ENCODE peak calls at places on chromosome 13, in ten cellular contexts. One of them, this sample, is unnamed.
A peak's percentile ranks its signal among the peaks of the same experiment; 100 is the strongest.

GRCh38 chr13:35157143-35157755 is 215.2 kb downstream of the NBEA start:
- DNase-seq in CD4-positive, alpha-beta T cell: no peak
- DNase-seq in B cell: peak; percentile 49
- DNase-seq in fibroblast of pulmonary artery: peak; percentile 81
- DNase-seq in ovary: no peak
- DNase-seq in MCF 10A: peak; percentile 73
- DNase-seq in chondrocyte: no peak
- DNase-seq in LNCaP clone FGC: peak; percentile 25
- DNase-seq in tibial nerve: no peak
- DNase-seq in heart left ventricle: peak; percentile 18
- DNase-seq in this sample: peak; percentile 25

GRCh38 chr13:88908896-88909535 is 1237.8 kb downstream of the SLITRK5 start:
- DNase-seq in heart left ventricle: no peak
- DNase-seq in tibial nerve: no peak
- DNase-seq in ovary: no peak
- DNase-seq in MCF 10A: peak; percentile 34
- DNase-seq in CD4-positive, alpha-beta T cell: no peak
- DNase-seq in LNCaP clone FGC: no peak
- DNase-seq in B cell: no peak
- DNase-seq in chondrocyte: no peak
- DNase-seq in fibroblast of pulmonary artery: no peak
- DNase-seq in this sample: no peak

GRCh38 chr13:80558074-80558473 is 217.1 kb upstream of the SPRY2 start:
- DNase-seq in ovary: no peak
- DNase-seq in MCF 10A: peak; percentile 15
- DNase-seq in chondrocyte: no peak
- DNase-seq in CD4-positive, alpha-beta T cell: no peak
- DNase-seq in B cell: no peak
- DNase-seq in heart left ventricle: no peak
- DNase-seq in fibroblast of pulmonary artery: no peak
- DNase-seq in tibial nerve: no peak
- DNase-seq in LNCaP clone FGC: no peak
- DNase-seq in this sample: no peak

GRCh38 chr13:104011505-104012270 is 945.5 kb upstream of the SLC10A2 start:
- DNase-seq in CD4-positive, alpha-beta T cell: no peak
- DNase-seq in heart left ventricle: no peak
- DNase-seq in B cell: no peak
- DNase-seq in tibial nerve: no peak
- DNase-seq in ovary: peak; percentile 43
- DNase-seq in fibroblast of pulmonary artery: no peak
- DNase-seq in MCF 10A: no peak
- DNase-seq in chondrocyte: no peak
- DNase-seq in LNCaP clone FGC: no peak
- DNase-seq in this sample: no peak

GRCh38 chr13:68176486-68176885 is 946.4 kb upstream of the PCDH9 start:
- DNase-seq in CD4-positive, alpha-beta T cell: no peak
- DNase-seq in ovary: no peak
- DNase-seq in B cell: no peak
- DNase-seq in LNCaP clone FGC: no peak
- DNase-seq in tibial nerve: no peak
- DNase-seq in chondrocyte: no peak
- DNase-seq in MCF 10A: peak; percentile 78
- DNase-seq in heart left ventricle: no peak
- DNase-seq in fibroblast of pulmonary artery: peak; percentile 73
- DNase-seq in this sample: no peak

GRCh38 chr13:27403252-27403678 is 21.2 kb upstream of the GTF3A start:
- DNase-seq in fibroblast of pulmonary artery: peak; percentile 58
- DNase-seq in ovary: no peak
- DNase-seq in B cell: no peak
- DNase-seq in chondrocyte: no peak
- DNase-seq in tibial nerve: no peak
- DNase-seq in CD4-positive, alpha-beta T cell: no peak
- DNase-seq in heart left ventricle: no peak
- DNase-seq in LNCaP clone FGC: no peak
- DNase-seq in MCF 10A: no peak
- DNase-seq in this sample: no peak

GRCh38 chr13:67574320-67575233 is 344.4 kb upstream of the PCDH9 start:
- DNase-seq in tibial nerve: no peak
- DNase-seq in fibroblast of pulmonary artery: peak; percentile 41
- DNase-seq in CD4-positive, alpha-beta T cell: no peak
- DNase-seq in ovary: no peak
- DNase-seq in MCF 10A: peak; percentile 98
- DNase-seq in LNCaP clone FGC: no peak
- DNase-seq in chondrocyte: no peak
- DNase-seq in B cell: no peak
- DNase-seq in heart left ventricle: no peak
- DNase-seq in this sample: no peak

GRCh38 chr13:73365681-73366080 is 306.9 kb downstream of the KLF5 start:
- DNase-seq in MCF 10A: peak; percentile 91
- DNase-seq in fibroblast of pulmonary artery: no peak
- DNase-seq in CD4-positive, alpha-beta T cell: no peak
- DNase-seq in B cell: no peak
- DNase-seq in tibial nerve: no peak
- DNase-seq in chondrocyte: no peak
- DNase-seq in LNCaP clone FGC: no peak
- DNase-seq in ovary: no peak
- DNase-seq in heart left ventricle: no peak
- DNase-seq in this sample: no peak

GRCh38 chr13:98374750-98375149 is 197.7 kb upstream of the RNF113B start:
- DNase-seq in CD4-positive, alpha-beta T cell: no peak
- DNase-seq in ovary: no peak
- DNase-seq in LNCaP clone FGC: no peak
- DNase-seq in tibial nerve: no peak
- DNase-seq in heart left ventricle: no peak
- DNase-seq in chondrocyte: no peak
- DNase-seq in fibroblast of pulmonary artery: no peak
- DNase-seq in MCF 10A: no peak
- DNase-seq in B cell: no peak
- DNase-seq in this sample: no peak

GRCh38 chr13:32164622-32165268 is 133.2 kb downstream of the FRY start:
- DNase-seq in ovary: no peak
- DNase-seq in LNCaP clone FGC: no peak
- DNase-seq in MCF 10A: peak; percentile 81
- DNase-seq in B cell: peak; percentile 27
- DNase-seq in heart left ventricle: peak; percentile 28
- DNase-seq in tibial nerve: no peak
- DNase-seq in CD4-positive, alpha-beta T cell: no peak
- DNase-seq in chondrocyte: no peak
- DNase-seq in fibroblast of pulmonary artery: peak; percentile 82
- DNase-seq in this sample: no peak

GRCh38 chr13:94168784-94169512 is 310.5 kb downstream of the DCT start:
- DNase-seq in tibial nerve: no peak
- DNase-seq in heart left ventricle: no peak
- DNase-seq in CD4-positive, alpha-beta T cell: no peak
- DNase-seq in B cell: no peak
- DNase-seq in fibroblast of pulmonary artery: peak; percentile 25
- DNase-seq in ovary: no peak
- DNase-seq in chondrocyte: no peak
- DNase-seq in LNCaP clone FGC: no peak
- DNase-seq in MCF 10A: peak; percentile 31
- DNase-seq in this sample: no peak

GRCh38 chr13:28492527-28493367 is 2.2 kb downstream of the FLT1 start:
- DNase-seq in fibroblast of pulmonary artery: no peak
- DNase-seq in B cell: no peak
- DNase-seq in LNCaP clone FGC: no peak
- DNase-seq in MCF 10A: no peak
- DNase-seq in chondrocyte: no peak
- DNase-seq in ovary: no peak
- DNase-seq in CD4-positive, alpha-beta T cell: no peak
- DNase-seq in heart left ventricle: no peak
- DNase-seq in tibial nerve: no peak
- DNase-seq in this sample: no peak

GRCh38 chr13:107367258-107367657 is 799.3 kb upstream of the ARGLU1 start:
- DNase-seq in LNCaP clone FGC: no peak
- DNase-seq in heart left ventricle: no peak
- DNase-seq in B cell: no peak
- DNase-seq in fibroblast of pulmonary artery: peak; percentile 30
- DNase-seq in tibial nerve: no peak
- DNase-seq in CD4-positive, alpha-beta T cell: no peak
- DNase-seq in ovary: no peak
- DNase-seq in MCF 10A: no peak
- DNase-seq in chondrocyte: no peak
- DNase-seq in this sample: no peak

GRCh38 chr13:101514695-101515275 is 62.3 kb downstream of the ITGBL1 start:
- DNase-seq in heart left ventricle: peak; percentile 13
- DNase-seq in CD4-positive, alpha-beta T cell: no peak
- DNase-seq in fibroblast of pulmonary artery: peak; percentile 76
- DNase-seq in chondrocyte: no peak
- DNase-seq in LNCaP clone FGC: peak; percentile 19
- DNase-seq in B cell: peak; percentile 54
- DNase-seq in ovary: no peak
- DNase-seq in tibial nerve: no peak
- DNase-seq in MCF 10A: peak; percentile 78
- DNase-seq in this sample: no peak

GRCh38 chr13:20721454-20722357 is 18.2 kb downstream of the IL17D start:
- DNase-seq in B cell: peak; percentile 28
- DNase-seq in LNCaP clone FGC: no peak
- DNase-seq in fibroblast of pulmonary artery: peak; percentile 60
- DNase-seq in heart left ventricle: peak; percentile 49
- DNase-seq in CD4-positive, alpha-beta T cell: no peak
- DNase-seq in ovary: peak; percentile 68
- DNase-seq in tibial nerve: no peak
- DNase-seq in chondrocyte: no peak
- DNase-seq in MCF 10A: peak; percentile 45
- DNase-seq in this sample: peak; percentile 39

GRCh38 chr13:30477346-30478235 is 11.9 kb upstream of the HMGB1 start:
- DNase-seq in MCF 10A: no peak
- DNase-seq in B cell: peak; percentile 28
- DNase-seq in chondrocyte: peak; percentile 39
- DNase-seq in CD4-positive, alpha-beta T cell: no peak
- DNase-seq in heart left ventricle: no peak
- DNase-seq in ovary: no peak
- DNase-seq in LNCaP clone FGC: no peak
- DNase-seq in fibroblast of pulmonary artery: no peak
- DNase-seq in tibial nerve: no peak
- DNase-seq in this sample: no peak

GRCh38 chr13:22198001-22198400 is 527.1 kb downstream of the FGF9 start:
- DNase-seq in fibroblast of pulmonary artery: no peak
- DNase-seq in chondrocyte: no peak
- DNase-seq in B cell: no peak
- DNase-seq in tibial nerve: no peak
- DNase-seq in MCF 10A: no peak
- DNase-seq in ovary: no peak
- DNase-seq in heart left ventricle: no peak
- DNase-seq in LNCaP clone FGC: no peak
- DNase-seq in CD4-positive, alpha-beta T cell: no peak
- DNase-seq in this sample: no peak

GRCh38 chr13:102234618-102235017 is 167.2 kb downstream of the FGF14 start:
- DNase-seq in tibial nerve: no peak
- DNase-seq in CD4-positive, alpha-beta T cell: no peak
- DNase-seq in LNCaP clone FGC: no peak
- DNase-seq in ovary: no peak
- DNase-seq in chondrocyte: no peak
- DNase-seq in MCF 10A: peak; percentile 47
- DNase-seq in fibroblast of pulmonary artery: no peak
- DNase-seq in heart left ventricle: no peak
- DNase-seq in B cell: no peak
- DNase-seq in this sample: no peak

DNA sequence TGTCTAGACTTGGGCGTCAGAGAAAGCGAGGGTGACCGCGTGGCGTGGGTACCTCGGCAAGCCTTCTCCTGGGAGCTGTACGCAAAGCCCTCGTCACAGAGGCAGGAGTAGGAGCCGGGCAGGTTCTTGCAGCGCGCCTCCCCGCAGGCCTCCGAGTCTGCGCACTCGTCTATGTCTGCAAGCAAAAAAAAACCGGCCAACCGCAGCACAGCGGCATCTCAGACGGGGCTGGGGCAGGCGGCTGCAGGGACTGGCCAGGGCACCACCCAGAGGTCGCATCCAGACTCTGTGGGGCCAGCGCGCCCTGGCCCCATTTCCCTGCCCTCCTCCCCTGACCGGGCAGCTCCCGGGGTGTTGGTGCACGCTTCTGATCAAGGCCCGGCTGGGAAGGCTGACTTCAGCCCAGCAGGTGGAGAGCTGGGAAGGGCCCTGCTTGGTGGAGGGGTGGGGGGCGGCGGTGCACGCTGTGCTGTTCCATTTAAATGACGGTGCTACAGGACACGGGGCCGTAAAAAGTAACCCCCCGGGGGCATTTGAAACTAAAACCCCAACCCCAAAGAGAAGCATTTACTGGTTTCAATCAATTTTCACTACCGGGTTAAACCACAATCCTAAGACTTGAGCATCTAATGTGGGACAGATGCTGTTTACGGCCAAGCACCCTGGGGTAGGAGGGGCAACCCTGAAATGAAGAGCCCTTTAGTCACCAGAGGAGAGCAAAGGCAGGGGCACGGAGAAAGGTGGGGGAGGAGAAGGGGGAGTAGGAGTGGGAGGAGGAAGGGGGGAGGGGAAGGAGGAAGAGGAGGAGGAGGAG is 28.2 kb downstream of the GAS6 start:
- DNase-seq in CD4-positive, alpha-beta T cell: no peak
- DNase-seq in heart left ventricle: no peak
- DNase-seq in fibroblast of pulmonary artery: peak; percentile 44
- DNase-seq in chondrocyte: no peak
- DNase-seq in B cell: no peak
- DNase-seq in MCF 10A: no peak
- DNase-seq in ovary: no peak
- DNase-seq in LNCaP clone FGC: no peak
- DNase-seq in tibial nerve: no peak
- DNase-seq in this sample: peak; percentile 80
- TF ChIP-seq CTCF in CD4-positive, alpha-beta T cell: no peak
- TF ChIP-seq CTCF in heart left ventricle: no peak
- TF ChIP-seq CTCF in fibroblast of pulmonary artery: no peak
- TF ChIP-seq CTCF in chondrocyte: no peak
- TF ChIP-seq CTCF in B cell: no peak
- TF ChIP-seq CTCF in MCF 10A: no peak
- TF ChIP-seq CTCF in ovary: no peak
- TF ChIP-seq CTCF in LNCaP clone FGC: no peak
- TF ChIP-seq CTCF in tibial nerve: no peak
- TF ChIP-seq CTCF in this sample: no peak

GRCh38 chr13:50123515-50123861 is 108.2 kb downstream of the KCNRG start:
- DNase-seq in heart left ventricle: no peak
- DNase-seq in chondrocyte: no peak
- DNase-seq in fibroblast of pulmonary artery: no peak
- DNase-seq in LNCaP clone FGC: no peak
- DNase-seq in ovary: no peak
- DNase-seq in tibial nerve: no peak
- DNase-seq in CD4-positive, alpha-beta T cell: no peak
- DNase-seq in B cell: no peak
- DNase-seq in MCF 10A: no peak
- DNase-seq in this sample: no peak
- TF ChIP-seq CTCF in heart left ventricle: no peak
- TF ChIP-seq CTCF in chondrocyte: no peak
- TF ChIP-seq CTCF in fibroblast of pulmonary artery: no peak
- TF ChIP-seq CTCF in LNCaP clone FGC: no peak
- TF ChIP-seq CTCF in ovary: no peak
- TF ChIP-seq CTCF in tibial nerve: no peak
- TF ChIP-seq CTCF in CD4-positive, alpha-beta T cell: no peak
- TF ChIP-seq CTCF in B cell: no peak
- TF ChIP-seq CTCF in MCF 10A: no peak
- TF ChIP-seq CTCF in this sample: no peak

GRCh38 chr13:44879452-44880058 is 109.7 kb downstream of the NUFIP1 start:
- DNase-seq in B cell: no peak
- DNase-seq in fibroblast of pulmonary artery: peak; percentile 78
- DNase-seq in heart left ventricle: no peak
- DNase-seq in ovary: no peak
- DNase-seq in chondrocyte: no peak
- DNase-seq in CD4-positive, alpha-beta T cell: no peak
- DNase-seq in LNCaP clone FGC: peak; percentile 37
- DNase-seq in MCF 10A: peak; percentile 62
- DNase-seq in tibial nerve: no peak
- DNase-seq in this sample: no peak
- TF ChIP-seq CTCF in B cell: no peak
- TF ChIP-seq CTCF in fibroblast of pulmonary artery: peak; percentile 66
- TF ChIP-seq CTCF in heart left ventricle: peak; percentile 16
- TF ChIP-seq CTCF in ovary: no peak
- TF ChIP-seq CTCF in chondrocyte: peak; percentile 76
- TF ChIP-seq CTCF in CD4-positive, alpha-beta T cell: no peak
- TF ChIP-seq CTCF in LNCaP clone FGC: peak; percentile 59
- TF ChIP-seq CTCF in MCF 10A: peak; percentile 45
- TF ChIP-seq CTCF in tibial nerve: no peak
- TF ChIP-seq CTCF in this sample: peak; percentile 2

GRCh38 chr13:113032291-113032690 is 63.3 kb downstream of the MCF2L start:
- DNase-seq in heart left ventricle: no peak
- DNase-seq in B cell: no peak
- DNase-seq in MCF 10A: no peak
- DNase-seq in chondrocyte: no peak
- DNase-seq in LNCaP clone FGC: no peak
- DNase-seq in ovary: no peak
- DNase-seq in tibial nerve: no peak
- DNase-seq in fibroblast of pulmonary artery: no peak
- DNase-seq in CD4-positive, alpha-beta T cell: no peak
- DNase-seq in this sample: no peak
- TF ChIP-seq CTCF in heart left ventricle: no peak
- TF ChIP-seq CTCF in B cell: no peak
- TF ChIP-seq CTCF in MCF 10A: no peak
- TF ChIP-seq CTCF in chondrocyte: no peak
- TF ChIP-seq CTCF in LNCaP clone FGC: no peak
- TF ChIP-seq CTCF in ovary: no peak
- TF ChIP-seq CTCF in tibial nerve: no peak
- TF ChIP-seq CTCF in fibroblast of pulmonary artery: no peak
- TF ChIP-seq CTCF in CD4-positive, alpha-beta T cell: no peak
- TF ChIP-seq CTCF in this sample: no peak